ENCODE peak calls at places on chromosome 20, in eight cellular contexts. One of them, this sample, is unnamed.

GRCh38 chr20:44033344-44033743 is 118.7 kb downstream of the TOX2 start:
- DNase-seq in choroid plexus epithelial cell: peak; percentile 50
- DNase-seq in germinal center: no peak
- DNase-seq in NCI-H460: no peak
- DNase-seq in fibroblast of pulmonary artery: peak; percentile 20
- DNase-seq in occipital lobe: no peak
- DNase-seq in hepatic stellate cell: no peak
- DNase-seq in EH: peak; percentile 62
- DNase-seq in this sample: no peak

GRCh38 chr20:3166338-3166912 is 6.8 kb upstream of the FASTKD5 start:
- DNase-seq in fibroblast of pulmonary artery: no peak
- DNase-seq in choroid plexus epithelial cell: no peak
- DNase-seq in NCI-H460: no peak
- DNase-seq in germinal center: no peak
- DNase-seq in occipital lobe: no peak
- DNase-seq in EH: no peak
- DNase-seq in hepatic stellate cell: no peak
- DNase-seq in this sample: no peak

GRCh38 chr20:658731-659291 is 5.8 kb upstream of the SRXN1 start:
- DNase-seq in germinal center: no peak
- DNase-seq in hepatic stellate cell: no peak
- DNase-seq in occipital lobe: no peak
- DNase-seq in fibroblast of pulmonary artery: no peak
- DNase-seq in NCI-H460: no peak
- DNase-seq in choroid plexus epithelial cell: no peak
- DNase-seq in EH: peak; percentile 63
- DNase-seq in this sample: no peak

GRCh38 chr20:47727170-47727880 is 58.0 kb downstream of the SULF2 start:
- DNase-seq in choroid plexus epithelial cell: no peak
- DNase-seq in NCI-H460: no peak
- DNase-seq in occipital lobe: no peak
- DNase-seq in germinal center: peak; percentile 83
- DNase-seq in hepatic stellate cell: no peak
- DNase-seq in fibroblast of pulmonary artery: no peak
- DNase-seq in EH: no peak
- DNase-seq in this sample: no peak

GRCh38 chr20:3494218-3494617 is 23.4 kb downstream of the ATRN start:
- DNase-seq in NCI-H460: no peak
- DNase-seq in occipital lobe: no peak
- DNase-seq in germinal center: no peak
- DNase-seq in fibroblast of pulmonary artery: no peak
- DNase-seq in choroid plexus epithelial cell: no peak
- DNase-seq in EH: no peak
- DNase-seq in hepatic stellate cell: no peak
- DNase-seq in this sample: no peak

GRCh38 chr20:34629342-34629741 is 47.5 kb downstream of the PIGU start:
- DNase-seq in fibroblast of pulmonary artery: no peak
- DNase-seq in NCI-H460: no peak
- DNase-seq in germinal center: no peak
- DNase-seq in choroid plexus epithelial cell: no peak
- DNase-seq in occipital lobe: no peak
- DNase-seq in hepatic stellate cell: no peak
- DNase-seq in EH: peak; percentile 36
- DNase-seq in this sample: no peak

GRCh38 chr20:63337786-63338420 is 23.2 kb downstream of the CHRNA4 start:
- DNase-seq in fibroblast of pulmonary artery: peak; percentile 14
- DNase-seq in choroid plexus epithelial cell: peak; percentile 68
- DNase-seq in NCI-H460: no peak
- DNase-seq in occipital lobe: no peak
- DNase-seq in EH: no peak
- DNase-seq in germinal center: no peak
- DNase-seq in hepatic stellate cell: peak; percentile 63
- DNase-seq in this sample: no peak

GRCh38 chr20:48467622-48468021 is 360.2 kb downstream of the PREX1 start:
- DNase-seq in choroid plexus epithelial cell: no peak
- DNase-seq in occipital lobe: no peak
- DNase-seq in fibroblast of pulmonary artery: no peak
- DNase-seq in hepatic stellate cell: no peak
- DNase-seq in EH: peak; percentile 11
- DNase-seq in germinal center: peak; percentile 36
- DNase-seq in NCI-H460: no peak
- DNase-seq in this sample: no peak

GRCh38 chr20:33262658-33263065 is 20.4 kb upstream of the BPIFB1 start:
- DNase-seq in occipital lobe: peak; percentile 16
- DNase-seq in choroid plexus epithelial cell: peak; percentile 86
- DNase-seq in EH: peak; percentile 49
- DNase-seq in hepatic stellate cell: no peak
- DNase-seq in NCI-H460: peak; percentile 46
- DNase-seq in fibroblast of pulmonary artery: peak; percentile 65
- DNase-seq in germinal center: no peak
- DNase-seq in this sample: peak; percentile 67

GRCh38 chr20:19602660-19603389 is 155.2 kb upstream of the RIN2 start:
- DNase-seq in choroid plexus epithelial cell: no peak
- DNase-seq in occipital lobe: no peak
- DNase-seq in germinal center: no peak
- DNase-seq in hepatic stellate cell: no peak
- DNase-seq in EH: no peak
- DNase-seq in NCI-H460: no peak
- DNase-seq in fibroblast of pulmonary artery: no peak
- DNase-seq in this sample: no peak

GRCh38 chr20:22379472-22379871 is 204.9 kb downstream of the FOXA2 start:
- DNase-seq in fibroblast of pulmonary artery: peak; percentile 36
- DNase-seq in EH: no peak
- DNase-seq in occipital lobe: no peak
- DNase-seq in choroid plexus epithelial cell: peak; percentile 62
- DNase-seq in hepatic stellate cell: no peak
- DNase-seq in germinal center: no peak
- DNase-seq in NCI-H460: no peak
- DNase-seq in this sample: no peak

GRCh38 chr20:56626367-56627121 is 2.6 kb upstream of the TFAP2C start:
- DNase-seq in hepatic stellate cell: no peak
- DNase-seq in fibroblast of pulmonary artery: no peak
- DNase-seq in choroid plexus epithelial cell: peak; percentile 42
- DNase-seq in EH: peak; percentile 37
- DNase-seq in germinal center: no peak
- DNase-seq in NCI-H460: no peak
- DNase-seq in occipital lobe: no peak
- DNase-seq in this sample: no peak

GRCh38 chr20:49245921-49246740 is 26.9 kb downstream of the DDX27 start:
- DNase-seq in germinal center: peak; percentile 64
- DNase-seq in choroid plexus epithelial cell: peak; percentile 78
- DNase-seq in hepatic stellate cell: peak; percentile 62
- DNase-seq in EH: peak; percentile 70
- DNase-seq in occipital lobe: no peak
- DNase-seq in NCI-H460: peak; percentile 42
- DNase-seq in fibroblast of pulmonary artery: peak; percentile 70
- DNase-seq in this sample: peak; percentile 12

GRCh38 chr20:63697868-63698545 is 1.6 kb downstream of the TNFRSF6B start:
- DNase-seq in choroid plexus epithelial cell: no peak
- DNase-seq in fibroblast of pulmonary artery: no peak
- DNase-seq in NCI-H460: no peak
- DNase-seq in occipital lobe: no peak
- DNase-seq in hepatic stellate cell: no peak
- DNase-seq in EH: no peak
- DNase-seq in germinal center: no peak
- DNase-seq in this sample: no peak

GRCh38 chr20:58550661-58551060 is 35.5 kb upstream of the APCDD1L start:
- DNase-seq in choroid plexus epithelial cell: peak; percentile 96
- DNase-seq in NCI-H460: no peak
- DNase-seq in hepatic stellate cell: peak; percentile 92
- DNase-seq in EH: peak; percentile 98
- DNase-seq in germinal center: no peak
- DNase-seq in fibroblast of pulmonary artery: peak; percentile 66
- DNase-seq in occipital lobe: no peak
- DNase-seq in this sample: no peak

GRCh38 chr20:59230385-59230784 is 66.8 kb downstream of the ZNF831 start:
- DNase-seq in germinal center: no peak
- DNase-seq in fibroblast of pulmonary artery: no peak
- DNase-seq in occipital lobe: no peak
- DNase-seq in choroid plexus epithelial cell: no peak
- DNase-seq in hepatic stellate cell: no peak
- DNase-seq in NCI-H460: no peak
- DNase-seq in EH: no peak
- DNase-seq in this sample: no peak

GRCh38 chr20:11511816-11512215 is 405.9 kb upstream of the BTBD3 start:
- DNase-seq in occipital lobe: no peak
- DNase-seq in fibroblast of pulmonary artery: peak; percentile 45
- DNase-seq in EH: no peak
- DNase-seq in germinal center: no peak
- DNase-seq in choroid plexus epithelial cell: no peak
- DNase-seq in hepatic stellate cell: no peak
- DNase-seq in NCI-H460: no peak
- DNase-seq in this sample: no peak

GRCh38 chr20:61050491-61050890 is 201.6 kb upstream of the CDH4 start:
- DNase-seq in EH: no peak
- DNase-seq in fibroblast of pulmonary artery: no peak
- DNase-seq in NCI-H460: no peak
- DNase-seq in occipital lobe: no peak
- DNase-seq in germinal center: no peak
- DNase-seq in choroid plexus epithelial cell: no peak
- DNase-seq in hepatic stellate cell: no peak
- DNase-seq in this sample: no peak

GRCh38 chr20:20780127-20780822 is 67.8 kb upstream of the RALGAPA2 start:
- DNase-seq in fibroblast of pulmonary artery: peak; percentile 8
- DNase-seq in EH: no peak
- DNase-seq in NCI-H460: no peak
- DNase-seq in germinal center: peak; percentile 15
- DNase-seq in hepatic stellate cell: no peak
- DNase-seq in choroid plexus epithelial cell: peak; percentile 1
- DNase-seq in occipital lobe: peak; percentile 9
- DNase-seq in this sample: no peak

GRCh38 chr20:3248167-3248992 is 9.4 kb upstream of the SLC4A11 start:
- DNase-seq in germinal center: peak; percentile 23
- DNase-seq in hepatic stellate cell: peak; percentile 58
- DNase-seq in NCI-H460: no peak
- DNase-seq in choroid plexus epithelial cell: peak; percentile 26
- DNase-seq in EH: peak; percentile 49
- DNase-seq in occipital lobe: no peak
- DNase-seq in fibroblast of pulmonary artery: peak; percentile 29
- DNase-seq in this sample: no peak

This sample was measured in anterior cingulate cortex.